ENCODE peak calls at places on chromosome 17, in seven cellular contexts. E is transverse colon, Q is fibroblast of pulmonary artery, O is cardiac fibroblast, Z is MM.1S, X is body of pancreas, B is Calu3. K is an unnamed sample.

GRCh38 chr17:79612468-79613194 is 1.8 kb upstream of the RBFOX3 start:
- DNase-seq in E (peak), Q (peak), O (peak), Z (peak), X (peak), B (peak), K (peak)

GRCh38 chr17:64683791-64684190 is 21.7 kb upstream of the SMURF2 start:
- DNase-seq in E (no peak), Q (peak), O (peak), Z (no peak), X (no peak), B (no peak), K (peak)

GRCh38 chr17:50149425-50150353 is 788 bp downstream of the PPP1R9B start:
- DNase-seq in E (peak), Q (peak), O (peak), Z (peak), X (peak), B (peak), K (peak)

GRCh38 chr17:32007463-32008298 is 498 bp downstream of the LRRC37B start:
- DNase-seq in E (peak), Q (peak), O (peak), Z (peak), X (peak), B (peak), K (peak)

GRCh38 chr17:72338847-72339790 is 218.3 kb downstream of the SOX9 start:
- DNase-seq in E (peak), Q (peak), O (peak), Z (no peak), X (peak), B (peak), K (peak)

GRCh38 chr17:47727704-47728036 is 5.4 kb upstream of the TBX21 start:
- DNase-seq in E (no peak), Q (no peak), O (no peak), Z (no peak), X (no peak), B (no peak), K (no peak)

GRCh38 chr17:58308173-58308984 is 20.2 kb downstream of the TSPOAP1 start:
- DNase-seq in E (no peak), Q (no peak), O (no peak), Z (no peak), X (no peak), B (peak), K (no peak)

GRCh38 chr17:58289869-58290268 is 9.1 kb upstream of the MPO start:
- DNase-seq in E (no peak), Q (no peak), O (no peak), Z (no peak), X (no peak), B (no peak), K (peak)

GRCh38 chr17:35973333-35974260 is 7.7 kb downstream of the CCL16 start:
- DNase-seq in E (no peak), Q (peak), O (peak), Z (no peak), X (peak), B (no peak), K (peak)

GRCh38 chr17:16461606-16461866 is 30.5 kb downstream of the LRRC75A start:
- DNase-seq in E (no peak), Q (no peak), O (no peak), Z (no peak), X (no peak), B (no peak), K (no peak)

GRCh38 chr17:42337442-42337841 is 49.1 kb downstream of the STAT5A start:
- DNase-seq in E (peak), Q (no peak), O (peak), Z (no peak), X (no peak), B (no peak), K (no peak)

GRCh38 chr17:81397314-81398169 is 2.3 kb downstream of the BAHCC1 start:
- DNase-seq in E (peak), Q (peak), O (peak), Z (no peak), X (peak), B (no peak), K (peak)

GRCh38 chr17:79630120-79630519 is 19.3 kb upstream of the RBFOX3 start:
- DNase-seq in E (no peak), Q (no peak), O (no peak), Z (no peak), X (no peak), B (no peak), K (no peak)

GRCh38 chr17:63928966-63929695 is 3.0 kb downstream of the CD79B start:
- DNase-seq in E (no peak), Q (no peak), O (no peak), Z (no peak), X (no peak), B (no peak), K (no peak)

GRCh38 chr17:17032131-17032692 is 10.0 kb upstream of the MPRIP start:
- DNase-seq in E (peak), Q (peak), O (peak), Z (no peak), X (peak), B (peak), K (peak)

GRCh38 chr17:13688716-13689115 is 87.0 kb upstream of the HS3ST3A1 start:
- DNase-seq in E (no peak), Q (no peak), O (no peak), Z (no peak), X (no peak), B (no peak), K (no peak)

GRCh38 chr17:68089881-68090280 is 54.3 kb downstream of the KPNA2 start:
- DNase-seq in E (peak), Q (peak), O (peak), Z (no peak), X (peak), B (peak), K (peak)

GRCh38 chr17:73123606-73124320 is 31.3 kb upstream of the SLC39A11 start:
- DNase-seq in E (no peak), Q (no peak), O (no peak), Z (no peak), X (no peak), B (no peak), K (no peak)

GRCh38 chr17:671076-671762 is 43.4 kb downstream of the VPS53 start:
- DNase-seq in E (no peak), Q (no peak), O (no peak), Z (no peak), X (no peak), B (no peak), K (no peak)

GRCh38 chr17:74541176-74542111 is 4.5 kb downstream of the CD300C start:
- DNase-seq in E (no peak), Q (no peak), O (no peak), Z (no peak), X (no peak), B (no peak), K (no peak)

GRCh38 chr17:28948342-28948741 is 3.0 kb downstream of the PHF12 start:
- DNase-seq in E (no peak), Q (no peak), O (no peak), Z (no peak), X (no peak), B (no peak), K (no peak)

GRCh38 chr17:77853208-77853977 is 105.1 kb upstream of the TNRC6C start:
- DNase-seq in E (no peak), Q (no peak), O (no peak), Z (no peak), X (no peak), B (no peak), K (no peak)

GRCh38 chr17:80032614-80033171 is 3.0 kb downstream of the TBC1D16 start:
- DNase-seq in E (no peak), Q (no peak), O (no peak), Z (no peak), X (no peak), B (no peak), K (no peak)

GRCh38 chr17:41329279-41329925 is 13.9 kb upstream of the KRTAP17-1 start:
- DNase-seq in E (peak), Q (peak), O (peak), Z (peak), X (peak), B (peak), K (peak)
- TF ChIP-seq CTCF in E (peak), Q (peak), O (peak), Z (peak), X (peak), B (peak), K (peak)

GRCh38 chr17:10523043-10523442 is 4.7 kb upstream of the MYH1 start:
- DNase-seq in E (no peak), Q (no peak), O (no peak), Z (no peak), X (no peak), B (no peak), K (no peak)

GRCh38 chr17:10532026-10532425 is 13.7 kb upstream of the MYH1 start:
- DNase-seq in E (no peak), Q (no peak), O (no peak), Z (no peak), X (no peak), B (no peak), K (no peak)

GRCh38 chr17:10527419-10527818 is 9.1 kb upstream of the MYH1 start:
- DNase-seq in E (no peak), Q (no peak), O (no peak), Z (no peak), X (no peak), B (no peak), K (no peak)

GRCh38 chr17:10521949-10522348 is 3.6 kb upstream of the MYH1 start:
- DNase-seq in E (no peak), Q (no peak), O (no peak), Z (no peak), X (no peak), B (no peak), K (no peak)

DNA sequence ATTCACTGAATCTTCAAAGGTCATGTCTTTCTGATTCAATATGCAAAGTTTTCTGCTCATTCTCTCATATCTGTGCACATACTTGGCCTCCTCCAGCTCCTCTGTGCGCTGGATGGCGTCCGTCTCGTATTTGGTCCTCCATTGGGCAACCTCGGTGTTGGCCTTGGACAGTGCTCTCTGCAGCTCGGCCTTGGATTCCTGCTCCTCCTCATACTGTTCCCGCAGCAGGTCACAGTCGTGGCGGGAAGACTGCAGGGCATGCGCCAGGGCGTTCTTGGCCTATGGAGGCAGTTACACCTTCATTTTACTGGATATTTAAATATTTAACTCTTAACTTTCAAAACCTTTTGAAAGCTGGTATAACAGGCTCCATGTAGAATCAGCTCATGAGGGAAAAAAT is 8.2 kb upstream of the MYH1 start:
- DNase-seq in E (no peak), Q (no peak), O (no peak), Z (no peak), X (no peak), B (no peak), K (no peak)
- TF ChIP-seq CTCF in E (no peak), Q (no peak), O (no peak), Z (no peak), X (no peak), B (no peak), K (no peak)

DNA sequence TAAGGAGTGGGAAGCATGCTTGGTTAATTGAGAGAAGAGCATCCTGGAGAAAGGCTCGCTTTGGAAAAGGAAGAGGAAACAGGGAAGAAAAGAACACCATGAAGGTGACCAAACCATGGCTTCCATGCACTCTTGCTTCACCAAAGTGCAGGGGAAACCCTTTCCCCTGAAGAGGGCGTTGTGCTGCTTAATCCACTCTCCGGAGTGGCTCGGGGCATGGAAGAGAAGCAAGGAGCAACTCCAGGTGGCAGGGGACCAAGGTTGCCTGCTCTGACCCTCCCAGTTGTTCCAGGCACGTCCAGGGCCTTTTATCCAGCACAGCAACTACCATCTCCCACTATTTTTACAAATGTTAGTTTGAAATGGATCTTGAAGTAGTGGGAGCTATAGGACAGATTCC is 108.1 kb downstream of the STX8 start:
- DNase-seq in E (no peak), Q (no peak), O (no peak), Z (no peak), X (peak), B (no peak), K (no peak)
- TF ChIP-seq CTCF in E (no peak), Q (no peak), O (no peak), Z (no peak), X (no peak), B (no peak), K (no peak)

GRCh38 chr17:44376124-44376523 is 12.5 kb upstream of the FAM171A2 start:
- DNase-seq in E (no peak), Q (peak), O (peak), Z (no peak), X (no peak), B (peak), K (peak)
- TF ChIP-seq CTCF in E (no peak), Q (peak), O (peak), Z (peak), X (peak), B (peak), K (peak)

GRCh38 chr17:48997103-48997826 is at the start of gene IGF2BP1:
- DNase-seq in E (no peak), Q (peak), O (peak), Z (no peak), X (no peak), B (peak), K (no peak)
- TF ChIP-seq CTCF in E (no peak), Q (no peak), O (no peak), Z (no peak), X (no peak), B (no peak), K (no peak)

GRCh38 chr17:76272541-76273434 is 7.6 kb downstream of the UBALD2 start:
- DNase-seq in E (no peak), Q (no peak), O (no peak), Z (no peak), X (no peak), B (no peak), K (no peak)

GRCh38 chr17:76270770-76271668 is 5.9 kb downstream of the UBALD2 start:
- DNase-seq in E (no peak), Q (no peak), O (no peak), Z (no peak), X (no peak), B (no peak), K (no peak)

GRCh38 chr17:76273435-76273921 is 8.3 kb downstream of the UBALD2 start:
- DNase-seq in E (no peak), Q (no peak), O (no peak), Z (no peak), X (no peak), B (no peak), K (no peak)

GRCh38 chr17:76270127-76270592 is 5.0 kb downstream of the UBALD2 start:
- DNase-seq in E (no peak), Q (no peak), O (no peak), Z (no peak), X (no peak), B (no peak), K (no peak)

GRCh38 chr17:76271669-76272540 is 6.8 kb downstream of the UBALD2 start:
- DNase-seq in E (peak), Q (no peak), O (no peak), Z (no peak), X (peak), B (no peak), K (no peak)
- TF ChIP-seq CTCF in E (no peak), Q (no peak), O (no peak), Z (no peak), X (no peak), B (no peak), K (no peak)

GRCh38 chr17:4475463-4475862 is 23.2 kb upstream of the SPNS2 start:
- DNase-seq in E (no peak), Q (no peak), O (no peak), Z (no peak), X (no peak), B (no peak), K (no peak)

GRCh38 chr17:4469552-4469951 is 29.1 kb upstream of the SPNS2 start:
- DNase-seq in E (no peak), Q (no peak), O (no peak), Z (no peak), X (no peak), B (no peak), K (no peak)

GRCh38 chr17:4475001-4475400 is 23.7 kb upstream of the SPNS2 start:
- DNase-seq in E (no peak), Q (no peak), O (no peak), Z (no peak), X (no peak), B (no peak), K (no peak)

GRCh38 chr17:4474093-4474492 is 24.6 kb upstream of the SPNS2 start:
- DNase-seq in E (no peak), Q (no peak), O (no peak), Z (no peak), X (no peak), B (no peak), K (no peak)

GRCh38 chr17:4472281-4472680 is 26.4 kb upstream of the SPNS2 start:
- DNase-seq in E (no peak), Q (no peak), O (no peak), Z (no peak), X (no peak), B (no peak), K (no peak)
- TF ChIP-seq CTCF in E (no peak), Q (no peak), O (no peak), Z (no peak), X (no peak), B (no peak), K (no peak)

GRCh38 chr17:55238931-55239297 is 25.8 kb upstream of the HLF start:
- DNase-seq in E (no peak), Q (no peak), O (no peak), Z (peak), X (peak), B (no peak), K (no peak)
- TF ChIP-seq CTCF in E (no peak), Q (no peak), O (no peak), Z (peak), X (no peak), B (no peak), K (no peak)